ENCODE peak calls at places on chromosomes 11 and 22, in eight cellular contexts. One of them, this sample, is unnamed.
A peak's percentile ranks its signal among the peaks of the same experiment; 100 is the strongest.

GRCh38 chr22:25874327-25874726 is 132.3 kb downstream of the MYO18B start:
- DNase-seq in adrenal gland: no peak
- DNase-seq in astrocyte of the spinal cord: no peak
- DNase-seq in neural progenitor cell: no peak
- DNase-seq in tibial artery: no peak
- DNase-seq in cardiac muscle cell: no peak
- DNase-seq in HCT116: no peak
- DNase-seq in IMR-90: no peak
- DNase-seq in this sample: no peak

GRCh38 chr22:26170795-26171194 is 1.5 kb downstream of the SEZ6L start:
- DNase-seq in adrenal gland: peak; percentile 7
- DNase-seq in astrocyte of the spinal cord: no peak
- DNase-seq in neural progenitor cell: peak; percentile 85
- DNase-seq in tibial artery: no peak
- DNase-seq in cardiac muscle cell: peak; percentile 85
- DNase-seq in HCT116: no peak
- DNase-seq in IMR-90: no peak
- DNase-seq in this sample: no peak

GRCh38 chr11:27153136-27153535 is 112.5 kb downstream of the BBOX1 start:
- DNase-seq in adrenal gland: no peak
- DNase-seq in astrocyte of the spinal cord: no peak
- DNase-seq in neural progenitor cell: no peak
- DNase-seq in tibial artery: no peak
- DNase-seq in cardiac muscle cell: no peak
- DNase-seq in HCT116: no peak
- DNase-seq in IMR-90: no peak
- DNase-seq in this sample: no peak

GRCh38 chr11:117096140-117096972 is 1.9 kb downstream of the SIK3 start:
- DNase-seq in adrenal gland: no peak
- DNase-seq in astrocyte of the spinal cord: no peak
- DNase-seq in neural progenitor cell: peak; percentile 64
- DNase-seq in tibial artery: no peak
- DNase-seq in cardiac muscle cell: peak; percentile 62
- DNase-seq in HCT116: no peak
- DNase-seq in IMR-90: no peak
- DNase-seq in this sample: no peak

GRCh38 chr11:70046089-70046488 is 32.0 kb upstream of the ANO1 start:
- DNase-seq in adrenal gland: no peak
- DNase-seq in astrocyte of the spinal cord: no peak
- DNase-seq in neural progenitor cell: no peak
- DNase-seq in tibial artery: no peak
- DNase-seq in cardiac muscle cell: no peak
- DNase-seq in HCT116: no peak
- DNase-seq in IMR-90: no peak
- DNase-seq in this sample: no peak

GRCh38 chr11:10460611-10461275 is 5.7 kb downstream of the AMPD3 start:
- DNase-seq in adrenal gland: no peak
- DNase-seq in astrocyte of the spinal cord: no peak
- DNase-seq in neural progenitor cell: no peak
- DNase-seq in tibial artery: no peak
- DNase-seq in cardiac muscle cell: no peak
- DNase-seq in HCT116: no peak
- DNase-seq in IMR-90: no peak
- DNase-seq in this sample: no peak

GRCh38 chr22:38718414-38718813 is 12.7 kb downstream of the GTPBP1 start:
- DNase-seq in adrenal gland: peak; percentile 89
- DNase-seq in astrocyte of the spinal cord: peak; percentile 65
- DNase-seq in neural progenitor cell: peak; percentile 41
- DNase-seq in tibial artery: peak; percentile 85
- DNase-seq in cardiac muscle cell: no peak
- DNase-seq in HCT116: peak; percentile 70
- DNase-seq in IMR-90: peak; percentile 81
- DNase-seq in this sample: no peak

GRCh38 chr22:23175817-23176644 is 4.3 kb upstream of the BCR start:
- DNase-seq in adrenal gland: no peak
- DNase-seq in astrocyte of the spinal cord: no peak
- DNase-seq in neural progenitor cell: no peak
- DNase-seq in tibial artery: no peak
- DNase-seq in cardiac muscle cell: no peak
- DNase-seq in HCT116: no peak
- DNase-seq in IMR-90: no peak
- DNase-seq in this sample: no peak

GRCh38 chr22:50469377-50470305 is 5.2 kb downstream of the SBF1 start:
- DNase-seq in adrenal gland: peak; percentile 58
- DNase-seq in astrocyte of the spinal cord: peak; percentile 51
- DNase-seq in neural progenitor cell: no peak
- DNase-seq in tibial artery: no peak
- DNase-seq in cardiac muscle cell: no peak
- DNase-seq in HCT116: peak; percentile 8
- DNase-seq in IMR-90: peak; percentile 13
- DNase-seq in this sample: peak; percentile 91

GRCh38 chr11:65057526-65057925 is 827 bp downstream of the NAALADL1 start:
- DNase-seq in adrenal gland: no peak
- DNase-seq in astrocyte of the spinal cord: no peak
- DNase-seq in neural progenitor cell: no peak
- DNase-seq in tibial artery: no peak
- DNase-seq in cardiac muscle cell: no peak
- DNase-seq in HCT116: no peak
- DNase-seq in IMR-90: no peak
- DNase-seq in this sample: no peak

GRCh38 chr22:47303161-47303890 is 540.9 kb downstream of the TBC1D22A start:
- DNase-seq in adrenal gland: no peak
- DNase-seq in astrocyte of the spinal cord: no peak
- DNase-seq in neural progenitor cell: no peak
- DNase-seq in tibial artery: no peak
- DNase-seq in cardiac muscle cell: no peak
- DNase-seq in HCT116: no peak
- DNase-seq in IMR-90: no peak
- DNase-seq in this sample: no peak

GRCh38 chr11:20011294-20011951 is 148.9 kb downstream of the DBX1 start:
- DNase-seq in adrenal gland: no peak
- DNase-seq in astrocyte of the spinal cord: no peak
- DNase-seq in neural progenitor cell: no peak
- DNase-seq in tibial artery: no peak
- DNase-seq in cardiac muscle cell: no peak
- DNase-seq in HCT116: no peak
- DNase-seq in IMR-90: no peak
- DNase-seq in this sample: no peak

GRCh38 chr11:78691215-78691614 is 116.6 kb upstream of the NARS2 start:
- DNase-seq in adrenal gland: no peak
- DNase-seq in astrocyte of the spinal cord: no peak
- DNase-seq in neural progenitor cell: no peak
- DNase-seq in tibial artery: no peak
- DNase-seq in cardiac muscle cell: no peak
- DNase-seq in HCT116: no peak
- DNase-seq in IMR-90: no peak
- DNase-seq in this sample: no peak

GRCh38 chr22:31083377-31083768 is 2.3 kb downstream of the SMTN start:
- DNase-seq in adrenal gland: no peak
- DNase-seq in astrocyte of the spinal cord: no peak
- DNase-seq in neural progenitor cell: no peak
- DNase-seq in tibial artery: no peak
- DNase-seq in cardiac muscle cell: no peak
- DNase-seq in HCT116: no peak
- DNase-seq in IMR-90: no peak
- DNase-seq in this sample: no peak
- H3K4me3 ChIP-seq in adrenal gland: no peak overlapping the region
- H3K4me3 ChIP-seq in astrocyte of the spinal cord: no peak overlapping the region
- H3K4me3 ChIP-seq in neural progenitor cell: no peak overlapping the region
- H3K4me3 ChIP-seq in tibial artery: peak overlapping the region; percentile 92
- H3K4me3 ChIP-seq in cardiac muscle cell: peak overlapping the region; percentile 37
- H3K4me3 ChIP-seq in HCT116: peak overlapping the region; percentile 93
- H3K4me3 ChIP-seq in IMR-90: no peak overlapping the region
- H3K4me3 ChIP-seq in this sample: peak overlapping the region; percentile 87

GRCh38 chr22:19169002-19169946 is 9.3 kb downstream of the SLC25A1 start:
- DNase-seq in adrenal gland: no peak
- DNase-seq in astrocyte of the spinal cord: no peak
- DNase-seq in neural progenitor cell: peak; percentile 94
- DNase-seq in tibial artery: no peak
- DNase-seq in cardiac muscle cell: no peak
- DNase-seq in HCT116: no peak
- DNase-seq in IMR-90: no peak
- DNase-seq in this sample: no peak

GRCh38 chr22:19166421-19166820 is 12.1 kb downstream of the SLC25A1 start:
- DNase-seq in adrenal gland: no peak
- DNase-seq in astrocyte of the spinal cord: no peak
- DNase-seq in neural progenitor cell: no peak
- DNase-seq in tibial artery: no peak
- DNase-seq in cardiac muscle cell: no peak
- DNase-seq in HCT116: no peak
- DNase-seq in IMR-90: no peak
- DNase-seq in this sample: no peak

GRCh38 chr22:19167106-19167869 is 11.2 kb downstream of the SLC25A1 start:
- DNase-seq in adrenal gland: no peak
- DNase-seq in astrocyte of the spinal cord: no peak
- DNase-seq in neural progenitor cell: peak; percentile 1
- DNase-seq in tibial artery: no peak
- DNase-seq in cardiac muscle cell: no peak
- DNase-seq in HCT116: no peak
- DNase-seq in IMR-90: no peak
- DNase-seq in this sample: no peak

GRCh38 chr22:19169947-19170318 is 8.6 kb downstream of the SLC25A1 start:
- DNase-seq in adrenal gland: no peak
- DNase-seq in astrocyte of the spinal cord: no peak
- DNase-seq in neural progenitor cell: no peak
- DNase-seq in tibial artery: no peak
- DNase-seq in cardiac muscle cell: no peak
- DNase-seq in HCT116: no peak
- DNase-seq in IMR-90: no peak
- DNase-seq in this sample: no peak

DNA sequence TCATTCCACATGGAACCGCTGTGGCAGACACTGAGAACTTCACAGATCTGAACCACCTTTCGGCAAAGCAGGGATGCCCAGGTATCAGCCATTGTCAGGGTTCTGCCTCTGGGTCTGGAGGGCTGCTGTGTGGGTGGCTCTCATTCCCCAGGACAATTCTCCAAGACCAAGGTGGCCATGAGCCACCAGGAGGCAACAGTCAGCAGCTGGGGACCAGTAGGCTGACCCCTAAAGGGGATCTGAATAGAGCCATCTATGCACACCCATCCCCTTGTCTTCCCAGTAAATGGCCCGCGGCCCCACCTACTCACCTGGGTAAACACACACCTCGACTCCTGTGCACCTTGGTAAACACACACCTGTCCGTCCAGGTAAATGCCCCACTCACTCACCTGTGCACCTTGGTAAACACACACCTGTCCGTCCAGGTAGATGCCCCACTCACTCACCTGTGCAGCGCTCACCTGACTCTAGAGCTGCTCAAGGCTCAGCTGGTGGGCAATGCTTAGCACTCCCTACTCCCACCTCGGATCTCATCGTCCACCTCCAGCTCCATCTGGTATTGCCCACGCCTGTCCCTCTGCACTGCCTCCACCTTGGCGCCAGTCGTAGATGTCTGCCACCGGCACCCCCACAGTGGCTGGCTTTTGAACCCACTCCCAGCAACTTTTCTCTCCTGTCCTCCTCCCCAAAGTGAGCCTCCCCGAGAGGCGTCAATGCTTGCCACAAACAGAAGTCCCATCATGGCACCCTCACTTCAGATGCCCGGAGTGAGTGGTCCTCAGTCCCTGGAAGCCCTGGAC is 10.2 kb downstream of the SLC25A1 start:
- DNase-seq in adrenal gland: no peak
- DNase-seq in astrocyte of the spinal cord: no peak
- DNase-seq in neural progenitor cell: peak; percentile 2
- DNase-seq in tibial artery: no peak
- DNase-seq in cardiac muscle cell: no peak
- DNase-seq in HCT116: no peak
- DNase-seq in IMR-90: no peak
- DNase-seq in this sample: no peak
- TF ChIP-seq CTCF in adrenal gland: no peak
- TF ChIP-seq CTCF in astrocyte of the spinal cord: no peak
- TF ChIP-seq CTCF in neural progenitor cell: peak; percentile 11
- TF ChIP-seq CTCF in tibial artery: no peak
- TF ChIP-seq CTCF in cardiac muscle cell: no peak
- TF ChIP-seq CTCF in HCT116: peak; percentile 34
- TF ChIP-seq CTCF in IMR-90: no peak
- TF ChIP-seq CTCF in this sample: no peak

GRCh38 chr11:124736738-124737137 is 3.0 kb upstream of the NRGN start:
- DNase-seq in adrenal gland: no peak
- DNase-seq in astrocyte of the spinal cord: no peak
- DNase-seq in neural progenitor cell: no peak
- DNase-seq in tibial artery: no peak
- DNase-seq in cardiac muscle cell: no peak
- DNase-seq in HCT116: no peak
- DNase-seq in IMR-90: no peak
- DNase-seq in this sample: no peak
- H3K4me3 ChIP-seq in adrenal gland: no peak overlapping the region
- H3K4me3 ChIP-seq in astrocyte of the spinal cord: no peak overlapping the region
- H3K4me3 ChIP-seq in neural progenitor cell: no peak overlapping the region
- H3K4me3 ChIP-seq in tibial artery: no peak overlapping the region
- H3K4me3 ChIP-seq in cardiac muscle cell: no peak overlapping the region
- H3K4me3 ChIP-seq in HCT116: no peak overlapping the region
- H3K4me3 ChIP-seq in IMR-90: no peak overlapping the region
- H3K4me3 ChIP-seq in this sample: no peak overlapping the region

GRCh38 chr11:13150487-13150886 is 127.1 kb upstream of the BMAL1 start:
- DNase-seq in adrenal gland: no peak
- DNase-seq in astrocyte of the spinal cord: no peak
- DNase-seq in neural progenitor cell: no peak
- DNase-seq in tibial artery: no peak
- DNase-seq in cardiac muscle cell: no peak
- DNase-seq in HCT116: no peak
- DNase-seq in IMR-90: no peak
- DNase-seq in this sample: no peak

GRCh38 chr11:13152264-13152663 is 125.3 kb upstream of the BMAL1 start:
- DNase-seq in adrenal gland: no peak
- DNase-seq in astrocyte of the spinal cord: no peak
- DNase-seq in neural progenitor cell: no peak
- DNase-seq in tibial artery: no peak
- DNase-seq in cardiac muscle cell: no peak
- DNase-seq in HCT116: no peak
- DNase-seq in IMR-90: no peak
- DNase-seq in this sample: no peak

GRCh38 chr11:13149991-13150390 is 127.6 kb upstream of the BMAL1 start:
- DNase-seq in adrenal gland: no peak
- DNase-seq in astrocyte of the spinal cord: no peak
- DNase-seq in neural progenitor cell: no peak
- DNase-seq in tibial artery: no peak
- DNase-seq in cardiac muscle cell: no peak
- DNase-seq in HCT116: no peak
- DNase-seq in IMR-90: no peak
- DNase-seq in this sample: no peak

DNA sequence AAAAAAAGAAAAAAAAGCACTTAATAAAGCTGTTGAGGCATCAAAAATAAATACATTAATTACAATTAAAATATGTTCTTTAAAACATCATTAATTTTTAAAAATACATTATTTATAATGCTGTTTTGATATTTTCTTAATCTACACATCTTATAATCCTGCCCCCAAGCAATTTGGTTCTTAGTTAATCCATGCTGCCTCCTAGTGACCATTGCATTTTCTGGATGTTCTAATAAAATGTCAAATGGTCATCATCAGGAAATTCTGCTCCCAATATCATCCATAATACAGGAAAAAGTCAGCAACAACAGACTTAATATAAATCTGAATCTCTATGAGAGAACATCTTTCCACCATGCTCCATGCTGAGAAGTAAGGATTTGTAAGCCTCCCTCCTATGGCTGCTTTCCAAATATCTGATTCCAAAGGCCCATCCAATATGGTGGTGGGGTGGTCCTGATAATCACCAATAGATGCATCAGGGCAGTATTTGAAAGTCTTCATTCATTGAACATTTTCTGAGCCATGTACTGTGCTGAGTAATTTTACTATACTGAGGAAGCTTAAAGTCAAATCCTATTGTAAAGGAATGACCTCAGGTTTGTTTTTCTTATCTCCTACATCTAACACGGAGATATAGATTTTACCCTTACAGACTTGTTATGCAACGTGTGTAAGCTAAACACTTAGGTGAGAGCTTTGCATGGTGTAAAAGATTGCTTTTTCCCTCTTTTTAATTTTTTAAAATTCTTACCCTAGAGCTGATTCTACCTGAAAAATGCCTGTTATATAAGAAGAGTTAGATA is 124.7 kb upstream of the BMAL1 start:
- DNase-seq in adrenal gland: no peak
- DNase-seq in astrocyte of the spinal cord: peak; percentile 38
- DNase-seq in neural progenitor cell: peak; percentile 33
- DNase-seq in tibial artery: no peak
- DNase-seq in cardiac muscle cell: peak; percentile 29
- DNase-seq in HCT116: no peak
- DNase-seq in IMR-90: peak; percentile 42
- DNase-seq in this sample: no peak
- TF ChIP-seq CTCF in adrenal gland: peak; percentile 34
- TF ChIP-seq CTCF in astrocyte of the spinal cord: peak; percentile 66
- TF ChIP-seq CTCF in neural progenitor cell: peak; percentile 70
- TF ChIP-seq CTCF in tibial artery: no peak
- TF ChIP-seq CTCF in cardiac muscle cell: peak; percentile 61
- TF ChIP-seq CTCF in HCT116: peak; percentile 84
- TF ChIP-seq CTCF in IMR-90: peak; percentile 81
- TF ChIP-seq CTCF in this sample: peak; percentile 15